ENCODE peak calls at places on chromosomes 2 and 18, in four cellular contexts. M, H, K and L are unnamed samples. For H3K4me1, the result is how much of the 10 kb centered on the place peaks cover.

GRCh38 chr2:226742346-226742745 is 57.3 kb downstream of the IRS1 start:
- DNase-seq in M (peak), H (no peak), K (no peak), L (no peak)

GRCh38 chr2:125713533-125713932 is 942.4 kb upstream of the GYPC start:
- DNase-seq in M (no peak), H (no peak), K (no peak), L (no peak)

GRCh38 chr2:23360571-23361125 is 24.3 kb upstream of the KLHL29 start:
- DNase-seq in M (no peak), H (no peak), K (no peak), L (no peak)

GRCh38 chr2:220394433-220394832 is 767.0 kb downstream of the SLC4A3 start:
- DNase-seq in M (no peak), H (no peak), K (no peak), L (no peak)

GRCh38 chr2:70190086-70190412 is 770 bp downstream of the C2orf42 start:
- DNase-seq in M (no peak), H (peak), K (no peak), L (no peak)

GRCh38 chr2:222569826-222570225 is 86.1 kb downstream of the FARSB start:
- DNase-seq in M (no peak), H (no peak), K (no peak), L (no peak)

GRCh38 chr2:149483004-149483605 is 104.5 kb downstream of the MMADHC start:
- DNase-seq in M (no peak), H (no peak), K (no peak), L (no peak)

GRCh38 chr2:119489232-119489952 is 34.9 kb downstream of the SCTR start:
- DNase-seq in M (no peak), H (no peak), K (no peak), L (no peak)

GRCh38 chr18:45920367-45920766 is 46.8 kb downstream of the EPG5 start:
- DNase-seq in M (peak), H (no peak), K (no peak), L (no peak)

GRCh38 chr18:79748321-79749157 is 49.2 kb upstream of the KCNG2 start:
- DNase-seq in M (no peak), H (no peak), K (no peak), L (no peak)

GRCh38 chr2:170270278-170270864 is 92.4 kb downstream of the MYO3B start:
- DNase-seq in M (no peak), H (no peak), K (no peak), L (no peak)

GRCh38 chr18:67072789-67073188 is 443.7 kb downstream of the DSEL start:
- DNase-seq in M (no peak), H (no peak), K (no peak), L (no peak)

GRCh38 chr2:212730994-212731393 is 192.4 kb upstream of the ERBB4 start:
- DNase-seq in M (no peak), H (no peak), K (no peak), L (no peak)

GRCh38 chr2:162885281-162886070 is 46.9 kb upstream of the KCNH7 start:
- DNase-seq in M (no peak), H (no peak), K (no peak), L (no peak)

GRCh38 chr2:128422571-128422970 is 103.9 kb upstream of the HS6ST1 start:
- DNase-seq in M (no peak), H (no peak), K (no peak), L (no peak)

GRCh38 chr2:237026981-237027711 is 58.5 kb upstream of the COPS8 start:
- DNase-seq in M (peak), H (peak), K (peak), L (no peak)

GRCh38 chr2:132438650-132439030 is 22.0 kb downstream of the GPR39 start:
- DNase-seq in M (no peak), H (no peak), K (no peak), L (no peak)

GRCh38 chr18:59606193-59607175 is 90.7 kb downstream of the CCBE1 start:
- DNase-seq in M (no peak), H (no peak), K (no peak), L (no peak)

GRCh38 chr18:45626330-45627203 is 11.3 kb downstream of the SLC14A2 start:
- DNase-seq in M (no peak), H (no peak), K (peak), L (no peak)

GRCh38 chr2:191318037-191318728 is 73.0 kb downstream of the MYO1B start:
- DNase-seq in M (no peak), H (no peak), K (no peak), L (no peak)

GRCh38 chr2:200797242-200797770 is 14.4 kb upstream of the BZW1 start:
- DNase-seq in M (no peak), H (no peak), K (no peak), L (no peak)

GRCh38 chr2:186697536-186697935 is 3.7 kb downstream of the FAM171B start:
- DNase-seq in M (no peak), H (no peak), K (no peak), L (no peak)

GRCh38 chr2:105748564-105748963 is 3.9 kb downstream of the NCK2 start:
- DNase-seq in M (no peak), H (no peak), K (no peak), L (no peak)

GRCh38 chr2:230961091-230961491 is 34.8 kb upstream of the SPATA3 start:
- DNase-seq in M (no peak), H (no peak), K (no peak), L (no peak)

GRCh38 chr18:76827205-76827885 is 5.0 kb downstream of the ZNF236 start:
- DNase-seq in M (no peak), H (no peak), K (no peak), L (no peak)

GRCh38 chr18:46373787-46374186 is 269.6 kb downstream of the HAUS1 start:
- DNase-seq in M (no peak), H (no peak), K (no peak), L (no peak)

GRCh38 chr18:13284330-13285027 is 65.9 kb downstream of the LDLRAD4 start:
- DNase-seq in M (no peak), H (peak), K (no peak), L (no peak)

GRCh38 chr2:174023591-174024523 is 58.7 kb upstream of the SP3 start:
- DNase-seq in M (no peak), H (no peak), K (peak), L (peak)

GRCh38 chr2:234787114-234787513 is 164.7 kb upstream of the SH3BP4 start:
- DNase-seq in M (no peak), H (no peak), K (no peak), L (no peak)

GRCh38 chr2:68478688-68479087 is 11.3 kb downstream of the APLF start:
- DNase-seq in M (no peak), H (no peak), K (no peak), L (no peak)

GRCh38 chr2:176114930-176115625 is 1.5 kb upstream of the HOXD10 start:
- DNase-seq in M (no peak), H (no peak), K (no peak), L (no peak)

DNA sequence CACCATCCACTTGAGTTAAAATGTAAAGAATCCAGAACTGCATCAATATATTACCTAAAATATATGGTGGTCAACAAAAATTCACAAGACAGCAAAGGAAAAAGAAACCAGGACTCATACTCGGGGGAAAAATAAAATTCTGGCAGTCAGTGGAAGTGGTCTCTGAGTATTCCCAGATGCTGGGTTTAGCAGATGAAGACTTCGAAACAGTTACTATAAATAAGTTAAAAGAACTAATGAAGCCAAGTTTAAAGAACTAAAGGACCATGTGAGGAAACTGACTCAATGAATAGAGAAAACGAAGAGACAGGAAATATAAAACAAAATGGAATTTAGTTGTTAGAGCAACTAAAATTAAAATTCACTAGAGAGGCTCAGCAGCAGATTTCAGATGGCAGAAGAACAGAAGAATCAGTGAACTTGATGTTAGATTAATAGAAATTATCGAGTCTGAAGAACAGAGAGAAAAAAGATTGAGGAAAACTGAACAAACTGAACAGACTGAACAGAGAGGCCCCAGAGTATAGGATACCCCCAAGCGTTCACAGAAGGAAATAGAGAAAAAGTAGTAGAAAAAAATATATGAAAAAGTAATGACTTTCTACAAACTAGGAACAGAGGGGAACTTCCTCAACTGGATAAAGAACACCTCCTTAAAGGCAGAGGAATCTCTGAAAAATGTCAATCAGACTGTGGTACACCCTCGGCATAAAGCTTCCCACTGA is 27.9 kb downstream of the MGAT4A start:
- DNase-seq in M (no peak), H (no peak), K (no peak), L (no peak)
- H3K4me1 ChIP-seq in M (under half), H (half or more), K (under half), L (under half)

GRCh38 chr2:64166212-64166611 is 22.0 kb upstream of the PELI1 start:
- DNase-seq in M (no peak), H (no peak), K (no peak), L (no peak)

GRCh38 chr2:64168231-64168630 is 24.0 kb upstream of the PELI1 start:
- DNase-seq in M (no peak), H (no peak), K (no peak), L (no peak)

GRCh38 chr2:64165696-64166095 is 21.5 kb upstream of the PELI1 start:
- DNase-seq in M (no peak), H (no peak), K (no peak), L (no peak)

GRCh38 chr2:64166637-64167420 is 22.6 kb upstream of the PELI1 start:
- DNase-seq in M (no peak), H (no peak), K (no peak), L (no peak)

GRCh38 chr2:64168756-64169155 is 24.5 kb upstream of the PELI1 start:
- DNase-seq in M (no peak), H (no peak), K (no peak), L (no peak)
- H3K27ac ChIP-seq in M (no peak), H (no peak), K (no peak), L (no peak)

GRCh38 chr18:57532987-57533386 is 53.5 kb downstream of the FECH start:
- DNase-seq in M (no peak), H (no peak), K (no peak), L (no peak)

GRCh38 chr18:57534535-57534934 is 52.0 kb downstream of the FECH start:
- DNase-seq in M (no peak), H (no peak), K (no peak), L (no peak)

GRCh38 chr18:57533901-57534300 is 52.6 kb downstream of the FECH start:
- DNase-seq in M (no peak), H (no peak), K (no peak), L (no peak)

GRCh38 chr18:57529151-57529550 is 57.4 kb downstream of the FECH start:
- DNase-seq in M (no peak), H (no peak), K (no peak), L (no peak)

GRCh38 chr18:57533399-57533884 is 53.1 kb downstream of the FECH start:
- DNase-seq in M (no peak), H (no peak), K (peak), L (no peak)
- H3K4me3 ChIP-seq in M (no peak), H (no peak), K (no peak), L (no peak)

DNA sequence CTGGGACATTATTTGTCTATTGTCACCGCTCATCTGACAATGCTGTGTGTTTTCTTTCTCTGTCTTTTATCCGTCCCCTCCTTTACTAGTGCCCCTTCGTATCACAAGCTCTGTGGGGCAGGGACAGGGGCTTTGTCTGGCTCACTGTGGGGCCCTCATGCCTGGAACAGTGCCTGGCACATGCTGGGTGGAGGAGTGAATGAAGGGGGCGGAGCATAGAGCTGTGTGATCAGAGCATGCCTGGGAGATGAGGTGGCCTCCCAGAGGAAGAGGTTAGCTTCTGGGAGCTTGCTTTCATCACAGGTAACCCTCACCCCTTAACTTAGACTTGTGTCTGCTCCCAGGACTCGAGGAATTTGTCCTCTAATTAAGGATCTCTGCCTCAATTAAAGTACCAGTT is 16.4 kb downstream of the MTCL1 start:
- DNase-seq in M (no peak), H (no peak), K (no peak), L (no peak)
- H3K4me1 ChIP-seq in M (under half), H (under half), K (under half), L (under half)

DNA sequence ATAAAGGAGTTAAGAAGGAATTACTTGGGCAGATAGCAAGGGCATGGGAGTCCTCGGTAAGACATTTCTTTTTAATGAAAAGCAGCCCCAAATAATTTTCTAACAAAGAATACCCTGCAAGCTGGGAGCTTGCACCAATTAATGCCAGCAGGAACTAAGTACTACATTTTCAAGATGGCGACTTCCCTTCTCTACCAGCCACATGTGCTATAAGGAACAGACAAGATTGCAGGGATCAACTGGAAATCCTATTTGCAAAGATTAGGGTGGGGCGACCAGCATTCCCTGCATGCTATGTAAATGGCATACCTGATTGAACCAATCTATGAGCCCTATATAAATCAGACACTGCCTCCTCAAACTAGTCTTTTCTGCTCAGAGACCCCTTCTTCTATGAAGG is 827.5 kb downstream of the ADCYAP1 start:
- DNase-seq in M (no peak), H (no peak), K (no peak), L (no peak)
- H3K27ac ChIP-seq in M (no peak), H (no peak), K (no peak), L (no peak)

GRCh38 chr2:98823196-98824166 is 92.5 kb upstream of the MGAT4A start:
- DNase-seq in M (no peak), H (no peak), K (no peak), L (no peak)
- H3K4me3 ChIP-seq in M (peak), H (no peak), K (peak), L (peak)

GRCh38 chr2:54437588-54437987 is 18.5 kb upstream of the SPTBN1 start:
- DNase-seq in M (no peak), H (no peak), K (no peak), L (no peak)

GRCh38 chr2:54435325-54435724 is 20.8 kb upstream of the SPTBN1 start:
- DNase-seq in M (no peak), H (no peak), K (no peak), L (no peak)

GRCh38 chr2:54438271-54438670 is 17.9 kb upstream of the SPTBN1 start:
- DNase-seq in M (peak), H (no peak), K (no peak), L (no peak)

GRCh38 chr2:54432181-54433020 is 23.7 kb upstream of the SPTBN1 start:
- DNase-seq in M (no peak), H (no peak), K (no peak), L (no peak)

DNA sequence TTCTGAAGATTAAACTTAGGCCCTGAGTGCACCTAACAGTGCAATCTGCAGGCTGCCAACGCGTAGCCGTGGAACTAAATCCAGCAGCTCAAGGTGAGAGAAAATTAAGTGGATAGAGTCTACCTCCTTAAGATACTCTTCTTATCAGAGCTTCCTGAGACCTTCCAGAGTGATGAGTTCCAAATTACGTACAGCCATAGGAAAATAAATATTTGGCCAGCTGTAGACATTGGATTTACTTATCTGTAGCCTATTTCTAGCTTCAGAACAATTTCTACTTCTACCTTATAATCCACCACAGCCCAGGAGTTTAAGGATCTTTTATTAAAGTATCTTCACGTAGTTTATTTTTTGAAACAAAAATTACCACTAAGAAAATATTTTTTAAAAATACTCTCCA is 20.3 kb upstream of the SPTBN1 start:
- DNase-seq in M (no peak), H (no peak), K (no peak), L (no peak)
- H3K4me1 ChIP-seq in M (under half), H (under half), K (under half), L (under half)